ENCODE peak calls at places on chromosomes 2 and 18, in four cellular contexts. W is colonic mucosa, X is tibial nerve, P is A549. J is an unnamed sample.
A peak's percentile ranks its signal among the peaks of the same experiment; 100 is the strongest.

GRCh38 chr2:108139521-108139920 is 100.2 kb upstream of the SULT1C3 start:
- DNase-seq in P (no peak), W (no peak), X (no peak), J (peak; percentile 13)

GRCh38 chr18:79962835-79963657 is 1.4 kb upstream of the HSBP1L1 start:
- DNase-seq in W (peak; percentile 32), P (no peak), X (no peak), J (no peak)

GRCh38 chr2:146370821-146371220 is 1474.0 kb upstream of the ACVR2A start:
- DNase-seq in P (no peak), W (no peak), X (no peak), J (no peak)

GRCh38 chr2:195477996-195478382 is 179.0 kb upstream of the SLC39A10 start:
- DNase-seq in P (no peak), X (no peak), W (no peak), J (no peak)

GRCh38 chr18:62348474-62348873 is 23.4 kb downstream of the TNFRSF11A start:
- DNase-seq in W (no peak), P (no peak), X (no peak), J (no peak)

GRCh38 chr2:72146357-72147302 is 1.0 kb downstream of the CYP26B1 start:
- DNase-seq in W (no peak), P (no peak), X (peak; percentile 3), J (no peak)

GRCh38 chr18:61608306-61608705 is 275.1 kb downstream of the CDH20 start:
- DNase-seq in X (no peak), W (no peak), P (no peak), J (no peak)

GRCh38 chr2:61178603-61179545 is 16.9 kb downstream of the C2orf74 start:
- DNase-seq in W (peak; percentile 27), X (no peak), P (no peak), J (no peak)

GRCh38 chr2:152363933-152364332 is 29.0 kb downstream of the FMNL2 start:
- DNase-seq in X (no peak), W (no peak), P (no peak), J (no peak)
- H3K27ac ChIP-seq in X (no peak overlapping the region), W (no peak overlapping the region), P (no peak overlapping the region), J (no peak overlapping the region)

GRCh38 chr18:3453540-3454364 is 3.8 kb downstream of the TGIF1 start:
- DNase-seq in X (peak; percentile 68), P (no peak), W (peak; percentile 67), J (peak; percentile 71)

GRCh38 chr18:3455090-3455640 is 5.2 kb downstream of the TGIF1 start:
- DNase-seq in P (no peak), W (no peak), X (no peak), J (no peak)

GRCh38 chr18:3452750-3453539 is 3.0 kb downstream of the TGIF1 start:
- DNase-seq in X (no peak), W (peak; percentile 34), P (no peak), J (no peak)

GRCh38 chr18:3455938-3456685 is 6.1 kb downstream of the TGIF1 start:
- DNase-seq in W (peak; percentile 57), P (no peak), X (no peak), J (no peak)

DNA sequence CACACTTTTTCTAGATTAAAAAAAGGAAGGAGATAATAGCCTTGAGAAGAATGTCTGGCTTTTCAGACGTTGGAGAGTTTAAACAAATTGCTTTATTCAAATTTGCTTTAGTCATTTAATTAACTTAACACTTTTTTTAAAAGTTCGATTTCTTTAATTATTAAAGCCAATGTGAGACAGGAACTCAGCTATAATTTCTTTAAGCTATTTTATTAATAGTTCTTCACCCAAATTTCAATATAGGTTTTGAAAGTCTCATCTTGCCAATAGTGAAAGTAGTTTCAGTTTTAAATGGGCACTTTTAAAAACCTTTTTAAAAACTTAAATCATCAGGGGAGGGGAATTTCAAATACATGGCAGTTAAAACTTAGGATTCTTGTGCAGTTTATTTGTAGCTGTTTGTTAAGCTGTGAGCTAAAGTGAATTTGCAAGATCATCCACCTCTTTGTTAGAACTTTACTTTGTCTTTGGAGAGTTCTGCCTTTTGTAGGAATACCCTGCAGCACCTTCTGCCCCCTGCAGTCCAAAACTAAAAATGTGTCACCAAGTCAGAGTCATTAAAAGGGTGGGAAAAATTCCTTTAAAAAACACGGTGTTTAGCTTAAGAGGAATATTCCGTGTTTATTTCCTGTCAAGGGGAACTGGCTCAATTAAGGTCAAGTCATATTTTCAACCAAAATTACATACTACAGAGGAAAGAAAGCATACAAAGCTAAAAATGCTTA is 4.6 kb downstream of the TGIF1 start:
- DNase-seq in P (no peak), X (peak; percentile 72), W (peak; percentile 71), J (no peak)
- TF ChIP-seq CTCF in P (peak; percentile 53), X (peak; percentile 67), W (peak; percentile 40), J (peak; percentile 75)

GRCh38 chr2:88472811-88473210 is 20.3 kb upstream of the FOXI3 start:
- DNase-seq in W (no peak), X (no peak), P (no peak), J (no peak)
- H3K27ac ChIP-seq in W (no peak overlapping the region), X (no peak overlapping the region), P (no peak overlapping the region), J (no peak overlapping the region)

GRCh38 chr2:205323929-205324328 is 358.4 kb upstream of the NRP2 start:
- DNase-seq in W (no peak), P (no peak), X (no peak), J (no peak)
- TF ChIP-seq CTCF in W (peak; percentile 31), P (no peak), X (no peak), J (no peak)

GRCh38 chr2:27806311-27807059 is 35.0 kb downstream of the MRPL33 start:
- DNase-seq in W (no peak), X (no peak), P (no peak), J (no peak)

GRCh38 chr2:27803046-27803445 is 31.5 kb downstream of the MRPL33 start:
- DNase-seq in P (no peak), X (no peak), W (no peak), J (no peak)

GRCh38 chr2:27807476-27807875 is 36.0 kb downstream of the MRPL33 start:
- DNase-seq in P (no peak), W (peak; percentile 42), X (peak; percentile 38), J (no peak)

GRCh38 chr2:27804146-27804545 is 32.6 kb downstream of the MRPL33 start:
- DNase-seq in P (no peak), X (no peak), W (no peak), J (no peak)

GRCh38 chr2:27805180-27805579 is 33.7 kb downstream of the MRPL33 start:
- DNase-seq in P (no peak), W (no peak), X (no peak), J (no peak)
- H3K27ac ChIP-seq in P (peak overlapping the region; percentile 19), W (no peak overlapping the region), X (no peak overlapping the region), J (no peak overlapping the region)

GRCh38 chr2:147451131-147451530 is 393.7 kb upstream of the ACVR2A start:
- DNase-seq in W (no peak), P (no peak), X (no peak), J (no peak)

GRCh38 chr2:147456729-147457128 is 388.1 kb upstream of the ACVR2A start:
- DNase-seq in P (no peak), X (no peak), W (no peak), J (no peak)

GRCh38 chr2:147449323-147450080 is 395.3 kb upstream of the ACVR2A start:
- DNase-seq in X (no peak), W (no peak), P (no peak), J (no peak)

GRCh38 chr2:147450661-147451060 is 394.2 kb upstream of the ACVR2A start:
- DNase-seq in P (no peak), X (no peak), W (no peak), J (no peak)

DNA sequence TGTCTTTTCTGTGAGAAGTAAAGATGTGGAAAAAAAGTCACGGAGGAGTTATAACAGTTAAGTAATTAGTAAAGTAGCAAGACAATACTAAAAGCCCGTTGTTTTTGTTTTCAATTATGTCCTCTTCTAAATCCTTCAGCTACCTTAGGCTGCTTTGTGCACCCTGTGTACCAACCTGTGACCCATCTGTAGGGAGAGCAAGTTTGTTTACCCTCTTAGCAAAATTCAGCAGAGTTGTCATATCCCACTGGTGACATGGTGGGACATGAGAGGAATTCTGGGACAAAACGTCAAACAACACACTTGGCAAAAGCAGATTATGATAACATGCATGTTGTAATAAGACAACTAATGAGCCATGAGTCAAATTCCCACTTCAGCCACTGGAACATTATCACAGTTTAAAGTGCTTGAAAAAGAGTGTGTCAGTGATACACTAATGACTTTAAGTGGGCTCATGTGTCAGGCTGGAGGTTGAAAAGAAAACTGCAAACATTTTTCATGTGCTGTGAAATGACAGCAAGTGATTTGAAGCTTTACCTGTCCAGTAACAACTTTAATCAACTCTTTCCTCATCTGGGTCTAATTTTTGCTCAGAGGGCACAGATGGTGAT is 392.8 kb upstream of the ACVR2A start:
- DNase-seq in P (no peak), X (no peak), W (no peak), J (no peak)
- TF ChIP-seq CTCF in P (no peak), X (no peak), W (no peak), J (no peak)

GRCh38 chr18:50560681-50561629 is 1.1 kb downstream of the MAPK4 start:
- DNase-seq in X (no peak), W (no peak), P (no peak), J (no peak)

GRCh38 chr18:50562686-50563085 is 2.8 kb downstream of the MAPK4 start:
- DNase-seq in W (no peak), P (no peak), X (no peak), J (no peak)

GRCh38 chr18:50559750-50560680 is at the start of gene MAPK4:
- DNase-seq in W (peak; percentile 37), X (no peak), P (no peak), J (peak; percentile 13)

GRCh38 chr18:50558157-50558556 is 1.7 kb upstream of the MAPK4 start:
- DNase-seq in W (no peak), P (no peak), X (no peak), J (no peak)

DNA sequence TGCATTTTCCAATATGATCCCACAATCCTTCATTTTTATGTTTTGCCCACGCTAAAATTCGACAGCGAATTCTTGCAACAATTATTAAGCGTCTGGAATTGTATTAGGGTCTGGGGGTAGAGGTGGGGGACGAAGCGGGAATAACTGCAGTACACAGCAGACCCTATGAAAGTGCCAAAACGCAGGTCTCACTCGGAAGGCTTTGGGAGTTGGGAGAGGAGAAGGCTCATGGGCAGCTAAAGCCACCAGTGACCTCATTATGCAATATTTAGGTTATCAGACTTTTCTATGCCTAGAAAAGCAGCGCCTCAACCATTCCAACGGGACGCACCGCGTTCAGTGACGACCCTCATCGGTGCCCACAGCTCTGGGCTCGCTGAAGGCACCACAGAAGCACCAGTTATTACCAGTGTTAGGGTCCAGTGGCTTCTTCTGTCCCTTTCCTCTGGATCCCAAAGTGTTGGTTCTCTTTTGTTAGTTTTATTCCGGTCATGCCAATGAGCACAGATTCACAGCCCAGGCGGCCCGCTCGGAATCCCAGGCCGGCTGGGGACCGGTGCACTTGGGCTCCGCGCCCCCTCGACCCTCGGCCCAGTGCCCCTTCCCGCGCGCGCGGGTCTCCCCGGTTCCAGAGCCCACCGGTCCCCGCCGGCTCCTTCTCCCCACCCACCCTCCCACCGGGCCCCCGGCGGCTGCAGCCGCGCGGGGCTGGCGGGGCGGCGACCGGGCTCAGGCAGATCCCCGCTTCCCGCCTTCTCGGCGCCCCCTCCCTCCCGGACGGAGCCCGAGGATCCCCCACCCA is 738 bp upstream of the MAPK4 start:
- DNase-seq in W (no peak), P (no peak), X (no peak), J (no peak)
- H3K27ac ChIP-seq in W (no peak overlapping the region), P (no peak overlapping the region), X (peak overlapping the region; percentile 54), J (no peak overlapping the region)